ENCODE peak calls at places on chromosomes 6 and 20, in eight cellular contexts. I, Q, P, F, C, Z, Y and G are unnamed samples.

GRCh38 chr20:61696181-61696735 is 369.4 kb downstream of the TAF4 start:
- DNase-seq in C (no peak), P (no peak), Z (no peak), F (no peak), Q (no peak), I (no peak), Y (no peak), G (no peak)

GRCh38 chr6:6007311-6008113 is 787 bp upstream of the NRN1 start:
- DNase-seq in P (no peak), Y (peak; percentile 89), Q (no peak), F (no peak), Z (no peak), C (peak; percentile 38), I (no peak), G (peak; percentile 54)

GRCh38 chr6:38169221-38169674 is 349.7 kb downstream of the ZFAND3 start:
- DNase-seq in I (no peak), F (no peak), P (no peak), Y (no peak), C (no peak), Q (no peak), Z (no peak), G (no peak)

GRCh38 chr6:57109905-57110304 is 19.9 kb downstream of the ZNF451 start:
- DNase-seq in C (no peak), F (peak; percentile 51), Y (no peak), Q (peak; percentile 29), I (no peak), Z (no peak), P (no peak), G (no peak)

GRCh38 chr6:12911387-12911960 is 194.9 kb downstream of the PHACTR1 start:
- DNase-seq in Z (no peak), P (no peak), C (no peak), Y (peak; percentile 28), F (peak; percentile 66), Q (peak; percentile 57), I (no peak), G (peak; percentile 18)

GRCh38 chr6:116255246-116255800 is 1.4 kb upstream of the TSPYL4 start:
- DNase-seq in P (no peak), Z (no peak), C (no peak), I (no peak), Y (no peak), F (no peak), Q (no peak), G (no peak)

GRCh38 chr20:23641936-23642751 is 4.4 kb upstream of the CST3 start:
- DNase-seq in I (peak; percentile 44), F (peak; percentile 81), C (no peak), Z (no peak), P (no peak), Y (no peak), Q (peak; percentile 89), G (no peak)

GRCh38 chr6:134921980-134922313 is 28.0 kb downstream of the ALDH8A1 start:
- DNase-seq in Z (no peak), Y (no peak), C (no peak), I (no peak), F (peak; percentile 30), P (no peak), Q (peak; percentile 24), G (no peak)

GRCh38 chr6:79266051-79266450 is 31.6 kb upstream of the HMGN3 start:
- DNase-seq in I (no peak), Y (no peak), Z (no peak), P (no peak), F (no peak), Q (no peak), C (no peak), G (no peak)

GRCh38 chr20:61959301-61959700 is 106.4 kb downstream of the TAF4 start:
- DNase-seq in I (no peak), Z (no peak), C (no peak), Q (peak; percentile 31), F (no peak), Y (peak; percentile 8), P (no peak), G (no peak)

DNA sequence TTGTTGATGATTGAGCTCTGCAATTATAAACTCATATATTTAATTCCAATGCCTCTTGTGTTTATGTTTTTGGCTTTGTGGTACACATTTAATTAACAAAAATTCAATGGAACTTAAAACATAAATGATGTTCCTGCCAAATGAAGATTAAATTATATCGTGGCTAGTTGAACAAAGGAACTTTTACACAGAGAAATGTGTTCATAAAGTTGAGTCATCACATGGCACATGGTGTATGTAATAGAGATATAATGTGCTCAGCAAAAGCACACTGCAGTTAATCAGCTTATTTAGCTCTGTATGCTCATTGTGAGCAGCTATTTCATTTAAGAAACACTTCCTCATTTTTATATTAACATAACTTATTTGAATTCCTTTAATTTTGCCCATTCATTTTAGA is 1295.6 kb upstream of the CITED2 start:
- DNase-seq in Z (no peak), Q (peak; percentile 58), P (no peak), I (no peak), Y (no peak), F (peak; percentile 52), C (no peak), G (no peak)
- TF ChIP-seq CTCF in Z (no peak), Q (no peak), P (no peak), I (no peak), Y (no peak), F (no peak), C (no peak), G (no peak)

DNA sequence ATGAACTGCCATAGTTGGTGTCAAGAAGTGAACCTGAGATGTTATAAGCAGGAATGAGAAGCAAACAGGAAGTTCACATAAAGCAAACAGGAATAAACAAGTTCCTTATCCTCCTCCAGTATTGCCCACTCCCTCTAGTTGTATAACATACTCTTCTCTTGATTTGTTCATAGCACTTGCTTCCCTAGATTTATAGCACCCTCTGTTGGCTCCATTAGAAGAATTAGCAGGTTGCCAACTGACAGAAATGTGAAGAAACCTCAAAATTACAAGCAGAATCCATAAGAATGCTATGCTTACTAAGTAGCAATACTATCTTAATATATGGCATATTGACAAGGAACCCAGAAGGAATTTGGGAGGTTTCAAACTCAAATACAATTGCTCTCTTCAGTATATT is 195.4 kb downstream of the TBX18 start:
- DNase-seq in I (peak; percentile 46), Y (no peak), Q (peak; percentile 81), Z (no peak), F (peak; percentile 89), C (no peak), P (no peak), G (no peak)
- TF ChIP-seq CTCF in I (peak; percentile 58), Y (peak; percentile 39), Q (peak; percentile 46), Z (no peak), F (peak; percentile 63), C (no peak), P (no peak), G (no peak)

DNA sequence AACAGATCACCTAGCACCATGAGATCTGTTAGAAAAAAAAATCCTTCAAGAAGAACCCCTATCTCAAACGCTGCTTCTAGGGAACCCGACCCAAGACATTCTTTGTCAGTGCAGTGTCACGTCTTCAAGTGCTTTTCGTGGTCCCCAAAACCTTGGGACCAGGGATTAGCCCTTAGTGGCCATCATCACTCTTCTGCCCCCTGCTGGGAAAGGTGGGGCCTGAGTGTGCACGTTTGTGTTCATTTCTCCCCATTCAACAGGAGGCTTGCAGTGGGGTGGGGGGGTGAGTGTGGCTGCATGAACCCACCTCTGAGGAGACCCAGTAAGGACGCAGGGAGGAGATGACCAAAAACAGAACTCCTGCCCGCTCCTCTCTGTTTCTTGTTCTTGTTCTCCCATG is 218.2 kb upstream of the RNF24 start:
- DNase-seq in P (no peak), F (no peak), Y (no peak), Q (no peak), I (no peak), C (no peak), Z (no peak), G (no peak)
- TF ChIP-seq CTCF in P (no peak), F (peak; percentile 11), Y (peak; percentile 40), Q (peak; percentile 15), I (no peak), C (no peak), Z (no peak), G (no peak)

DNA sequence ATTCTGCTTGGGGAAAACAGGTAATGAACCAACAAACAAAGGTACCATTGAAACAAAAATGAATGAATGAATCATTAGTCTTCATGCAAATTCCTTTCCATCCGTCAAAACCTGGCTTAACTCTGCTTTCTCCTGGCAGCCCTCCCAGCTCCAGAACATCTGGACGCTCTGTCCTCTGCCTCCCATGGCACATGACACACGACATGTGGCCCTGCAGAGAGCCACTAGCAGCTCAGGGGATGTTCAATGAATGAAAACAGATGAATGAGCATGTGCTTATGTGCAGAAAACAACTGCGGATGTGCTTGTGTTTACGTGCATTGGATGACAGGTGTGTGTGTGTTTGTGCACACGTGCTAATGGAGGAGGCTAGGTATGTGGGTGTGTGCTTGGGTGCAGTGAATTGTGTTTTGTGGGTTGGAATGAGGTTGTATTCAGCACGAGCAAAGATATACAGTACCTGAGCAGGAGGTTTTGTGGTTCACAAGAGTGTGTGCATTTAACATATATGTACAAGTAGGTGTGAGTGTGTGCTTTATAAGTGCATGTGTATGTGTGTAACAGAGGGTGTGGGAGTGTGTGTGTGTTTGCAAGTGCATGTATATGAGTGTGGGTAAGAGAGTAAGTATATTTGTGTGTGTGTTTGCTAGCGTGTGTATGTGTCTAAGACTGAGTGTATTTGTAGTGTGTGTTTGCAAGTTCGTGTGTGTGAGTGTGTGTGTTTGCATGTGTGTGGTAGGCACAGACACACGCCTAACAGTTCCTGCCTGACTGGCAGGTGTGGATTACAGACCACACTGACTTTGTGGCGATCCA is 374.1 kb upstream of the SULF2 start:
- DNase-seq in Z (no peak), F (no peak), Y (no peak), P (no peak), Q (no peak), I (no peak), C (no peak), G (no peak)
- TF ChIP-seq CTCF in Z (no peak), F (no peak), Y (no peak), P (no peak), Q (no peak), I (no peak), C (no peak), G (no peak)

GRCh38 chr20:50278684-50279531 is 88.3 kb downstream of the CEBPB start:
- DNase-seq in Y (no peak), Q (peak; percentile 51), P (no peak), Z (no peak), C (no peak), I (no peak), F (peak; percentile 28), G (no peak)
- TF ChIP-seq CTCF in Y (no peak), Q (peak; percentile 45), P (no peak), Z (no peak), C (no peak), I (peak; percentile 36), F (peak; percentile 33), G (no peak)

DNA sequence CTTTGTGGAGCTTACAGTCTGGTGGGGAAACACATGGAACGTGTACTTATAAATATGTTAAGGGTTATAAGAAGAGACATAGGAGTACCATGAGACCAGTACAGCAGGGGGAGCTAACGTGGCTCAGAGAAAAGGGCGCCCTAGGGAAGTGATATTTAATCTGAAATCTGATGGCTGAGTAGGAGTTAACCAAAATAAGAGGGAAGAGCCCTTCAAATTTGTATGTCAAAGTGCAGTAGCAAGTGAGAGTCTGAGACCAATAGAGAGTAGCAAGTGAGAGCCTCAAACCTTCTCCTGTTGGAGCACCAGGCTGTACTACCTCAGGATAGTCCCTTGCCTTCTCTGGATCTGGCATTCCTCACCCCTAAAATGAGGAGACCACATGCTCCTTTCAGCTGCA is 6.1 kb upstream of the PKIG start:
- DNase-seq in Z (no peak), Y (peak; percentile 79), F (peak; percentile 82), Q (peak; percentile 65), P (peak; percentile 77), I (no peak), C (no peak), G (no peak)
- TF ChIP-seq CTCF in Z (no peak), Y (peak; percentile 89), F (peak; percentile 67), Q (peak; percentile 40), P (peak; percentile 73), I (peak; percentile 28), C (no peak), G (no peak)

GRCh38 chr20:53594068-53595017 is 704 bp upstream of the ZNF217 start:
- DNase-seq in Y (peak; percentile 96), Q (peak; percentile 86), F (peak; percentile 95), P (peak; percentile 97), Z (peak; percentile 98), C (peak; percentile 98), I (peak; percentile 86), G (peak; percentile 100)
- TF ChIP-seq CTCF in Y (peak; percentile 59), Q (no peak), F (no peak), P (peak; percentile 14), Z (no peak), C (no peak), I (no peak), G (peak; percentile 47)